ENCODE peak calls at places on chromosomes 12 and 14, in ten cellular contexts. One of them, this sample, is unnamed.

GRCh38 chr14:81157431-81157830 is 63.3 kb downstream of the GTF2A1 start:
- DNase-seq in breast epithelium: no peak
- DNase-seq in WERI-Rb-1: no peak
- DNase-seq in epithelial cell of esophagus: no peak
- DNase-seq in esophagus muscularis mucosa: no peak
- DNase-seq in foreskin fibroblast: no peak
- DNase-seq in MM.1S: no peak
- DNase-seq in GM06990: no peak
- DNase-seq in tibial nerve: no peak
- DNase-seq in IMR-90: no peak
- DNase-seq in this sample: no peak

GRCh38 chr14:36091096-36091495 is 85.4 kb downstream of the PTCSC3 start:
- DNase-seq in breast epithelium: no peak
- DNase-seq in WERI-Rb-1: no peak
- DNase-seq in epithelial cell of esophagus: peak
- DNase-seq in esophagus muscularis mucosa: no peak
- DNase-seq in foreskin fibroblast: peak
- DNase-seq in MM.1S: no peak
- DNase-seq in GM06990: no peak
- DNase-seq in tibial nerve: no peak
- DNase-seq in IMR-90: peak
- DNase-seq in this sample: no peak

GRCh38 chr14:86574778-86575129 is 1044.8 kb downstream of the FLRT2 start:
- DNase-seq in breast epithelium: no peak
- DNase-seq in WERI-Rb-1: no peak
- DNase-seq in epithelial cell of esophagus: no peak
- DNase-seq in esophagus muscularis mucosa: no peak
- DNase-seq in foreskin fibroblast: no peak
- DNase-seq in MM.1S: no peak
- DNase-seq in GM06990: no peak
- DNase-seq in tibial nerve: no peak
- DNase-seq in IMR-90: no peak
- DNase-seq in this sample: no peak

GRCh38 chr12:41011939-41012338 is 176.2 kb upstream of the PDZRN4 start:
- DNase-seq in breast epithelium: no peak
- DNase-seq in WERI-Rb-1: no peak
- DNase-seq in epithelial cell of esophagus: no peak
- DNase-seq in esophagus muscularis mucosa: no peak
- DNase-seq in foreskin fibroblast: no peak
- DNase-seq in MM.1S: peak
- DNase-seq in GM06990: no peak
- DNase-seq in tibial nerve: no peak
- DNase-seq in IMR-90: no peak
- DNase-seq in this sample: no peak

GRCh38 chr14:55446127-55446736 is 5.8 kb upstream of the TBPL2 start:
- DNase-seq in breast epithelium: no peak
- DNase-seq in WERI-Rb-1: peak
- DNase-seq in epithelial cell of esophagus: peak
- DNase-seq in esophagus muscularis mucosa: no peak
- DNase-seq in foreskin fibroblast: peak
- DNase-seq in MM.1S: peak
- DNase-seq in GM06990: peak
- DNase-seq in tibial nerve: peak
- DNase-seq in IMR-90: peak
- DNase-seq in this sample: no peak

GRCh38 chr12:51391047-51391837 is at the start of gene GALNT6:
- DNase-seq in breast epithelium: no peak
- DNase-seq in WERI-Rb-1: peak
- DNase-seq in epithelial cell of esophagus: peak
- DNase-seq in esophagus muscularis mucosa: no peak
- DNase-seq in foreskin fibroblast: no peak
- DNase-seq in MM.1S: peak
- DNase-seq in GM06990: peak
- DNase-seq in tibial nerve: no peak
- DNase-seq in IMR-90: no peak
- DNase-seq in this sample: no peak

GRCh38 chr12:52130695-52131094 is 51.2 kb downstream of the SMIM41 start:
- DNase-seq in breast epithelium: peak
- DNase-seq in WERI-Rb-1: no peak
- DNase-seq in epithelial cell of esophagus: no peak
- DNase-seq in esophagus muscularis mucosa: no peak
- DNase-seq in foreskin fibroblast: no peak
- DNase-seq in MM.1S: no peak
- DNase-seq in GM06990: no peak
- DNase-seq in tibial nerve: no peak
- DNase-seq in IMR-90: no peak
- DNase-seq in this sample: no peak

GRCh38 chr14:94761348-94761998 is 8.4 kb downstream of the GSC start:
- DNase-seq in breast epithelium: no peak
- DNase-seq in WERI-Rb-1: no peak
- DNase-seq in epithelial cell of esophagus: no peak
- DNase-seq in esophagus muscularis mucosa: no peak
- DNase-seq in foreskin fibroblast: no peak
- DNase-seq in MM.1S: no peak
- DNase-seq in GM06990: no peak
- DNase-seq in tibial nerve: peak
- DNase-seq in IMR-90: no peak
- DNase-seq in this sample: no peak

GRCh38 chr14:62691613-62692489 is 353.4 kb downstream of the KCNH5 start:
- DNase-seq in breast epithelium: no peak
- DNase-seq in WERI-Rb-1: no peak
- DNase-seq in epithelial cell of esophagus: peak
- DNase-seq in esophagus muscularis mucosa: no peak
- DNase-seq in foreskin fibroblast: peak
- DNase-seq in MM.1S: no peak
- DNase-seq in GM06990: no peak
- DNase-seq in tibial nerve: no peak
- DNase-seq in IMR-90: peak
- DNase-seq in this sample: no peak

GRCh38 chr12:117816-118345 is 51.3 kb downstream of the IQSEC3 start:
- DNase-seq in breast epithelium: no peak
- DNase-seq in WERI-Rb-1: peak
- DNase-seq in epithelial cell of esophagus: no peak
- DNase-seq in esophagus muscularis mucosa: no peak
- DNase-seq in foreskin fibroblast: no peak
- DNase-seq in MM.1S: no peak
- DNase-seq in GM06990: no peak
- DNase-seq in tibial nerve: no peak
- DNase-seq in IMR-90: no peak
- DNase-seq in this sample: no peak

GRCh38 chr12:114817491-114818440 is 133.8 kb upstream of the TBX3 start:
- DNase-seq in breast epithelium: no peak
- DNase-seq in WERI-Rb-1: no peak
- DNase-seq in epithelial cell of esophagus: no peak
- DNase-seq in esophagus muscularis mucosa: no peak
- DNase-seq in foreskin fibroblast: no peak
- DNase-seq in MM.1S: no peak
- DNase-seq in GM06990: no peak
- DNase-seq in tibial nerve: no peak
- DNase-seq in IMR-90: no peak
- DNase-seq in this sample: no peak

GRCh38 chr12:100199347-100200136 is 1.1 kb upstream of the ACTR6 start:
- DNase-seq in breast epithelium: peak
- DNase-seq in WERI-Rb-1: peak
- DNase-seq in epithelial cell of esophagus: peak
- DNase-seq in esophagus muscularis mucosa: no peak
- DNase-seq in foreskin fibroblast: peak
- DNase-seq in MM.1S: peak
- DNase-seq in GM06990: peak
- DNase-seq in tibial nerve: no peak
- DNase-seq in IMR-90: no peak
- DNase-seq in this sample: peak

GRCh38 chr12:124847675-124848074 is 16.0 kb downstream of the SCARB1 start:
- DNase-seq in breast epithelium: no peak
- DNase-seq in WERI-Rb-1: no peak
- DNase-seq in epithelial cell of esophagus: no peak
- DNase-seq in esophagus muscularis mucosa: no peak
- DNase-seq in foreskin fibroblast: no peak
- DNase-seq in MM.1S: no peak
- DNase-seq in GM06990: no peak
- DNase-seq in tibial nerve: no peak
- DNase-seq in IMR-90: peak
- DNase-seq in this sample: no peak

GRCh38 chr14:51430079-51430478 is 190.0 kb downstream of the TMX1 start:
- DNase-seq in breast epithelium: no peak
- DNase-seq in WERI-Rb-1: no peak
- DNase-seq in epithelial cell of esophagus: no peak
- DNase-seq in esophagus muscularis mucosa: no peak
- DNase-seq in foreskin fibroblast: no peak
- DNase-seq in MM.1S: no peak
- DNase-seq in GM06990: no peak
- DNase-seq in tibial nerve: no peak
- DNase-seq in IMR-90: no peak
- DNase-seq in this sample: no peak

GRCh38 chr12:14442221-14442881 is 76.9 kb downstream of the ATF7IP start:
- DNase-seq in breast epithelium: no peak
- DNase-seq in WERI-Rb-1: no peak
- DNase-seq in epithelial cell of esophagus: no peak
- DNase-seq in esophagus muscularis mucosa: no peak
- DNase-seq in foreskin fibroblast: peak
- DNase-seq in MM.1S: no peak
- DNase-seq in GM06990: no peak
- DNase-seq in tibial nerve: no peak
- DNase-seq in IMR-90: no peak
- DNase-seq in this sample: no peak

GRCh38 chr12:12819752-12820311 is 6.7 kb downstream of the DDX47 start:
- DNase-seq in breast epithelium: no peak
- DNase-seq in WERI-Rb-1: no peak
- DNase-seq in epithelial cell of esophagus: peak
- DNase-seq in esophagus muscularis mucosa: no peak
- DNase-seq in foreskin fibroblast: peak
- DNase-seq in MM.1S: no peak
- DNase-seq in GM06990: no peak
- DNase-seq in tibial nerve: no peak
- DNase-seq in IMR-90: peak
- DNase-seq in this sample: no peak

GRCh38 chr14:104357689-104358527 is 219.5 kb downstream of the KIF26A start:
- DNase-seq in breast epithelium: peak
- DNase-seq in WERI-Rb-1: peak
- DNase-seq in epithelial cell of esophagus: no peak
- DNase-seq in esophagus muscularis mucosa: no peak
- DNase-seq in foreskin fibroblast: no peak
- DNase-seq in MM.1S: no peak
- DNase-seq in GM06990: no peak
- DNase-seq in tibial nerve: no peak
- DNase-seq in IMR-90: no peak
- DNase-seq in this sample: no peak

GRCh38 chr14:24613241-24613640 is 3.8 kb upstream of the GZMH start:
- DNase-seq in breast epithelium: no peak
- DNase-seq in WERI-Rb-1: no peak
- DNase-seq in epithelial cell of esophagus: peak
- DNase-seq in esophagus muscularis mucosa: no peak
- DNase-seq in foreskin fibroblast: no peak
- DNase-seq in MM.1S: no peak
- DNase-seq in GM06990: no peak
- DNase-seq in tibial nerve: no peak
- DNase-seq in IMR-90: no peak
- DNase-seq in this sample: no peak

GRCh38 chr14:78902010-78902623 is 731.9 kb downstream of the NRXN3 start:
- DNase-seq in breast epithelium: no peak
- DNase-seq in WERI-Rb-1: peak
- DNase-seq in epithelial cell of esophagus: peak
- DNase-seq in esophagus muscularis mucosa: no peak
- DNase-seq in foreskin fibroblast: peak
- DNase-seq in MM.1S: peak
- DNase-seq in GM06990: no peak
- DNase-seq in tibial nerve: no peak
- DNase-seq in IMR-90: peak
- DNase-seq in this sample: no peak
- TF ChIP-seq CTCF in breast epithelium: no peak
- TF ChIP-seq CTCF in WERI-Rb-1: peak
- TF ChIP-seq CTCF in epithelial cell of esophagus: peak
- TF ChIP-seq CTCF in esophagus muscularis mucosa: no peak
- TF ChIP-seq CTCF in foreskin fibroblast: peak
- TF ChIP-seq CTCF in MM.1S: peak
- TF ChIP-seq CTCF in GM06990: peak
- TF ChIP-seq CTCF in tibial nerve: no peak
- TF ChIP-seq CTCF in IMR-90: peak
- TF ChIP-seq CTCF in this sample: peak

DNA sequence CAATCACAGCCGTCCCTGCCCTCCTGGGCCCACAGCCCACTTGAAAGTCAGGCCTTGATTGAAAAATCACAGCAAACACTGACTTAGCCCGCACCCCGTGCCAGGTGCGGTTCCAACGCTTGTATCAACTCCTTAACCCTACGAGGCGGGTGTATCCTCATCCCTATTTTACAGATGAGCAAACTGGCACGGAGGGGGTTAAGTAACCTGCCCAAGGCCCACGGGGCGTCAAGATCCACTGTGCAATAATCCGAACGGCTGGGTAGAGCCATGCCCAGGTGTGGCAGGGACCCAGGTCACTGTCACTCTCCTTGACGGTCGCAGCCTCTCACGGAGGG is 583 bp downstream of the DNAH10 start:
- DNase-seq in breast epithelium: no peak
- DNase-seq in WERI-Rb-1: no peak
- DNase-seq in epithelial cell of esophagus: no peak
- DNase-seq in esophagus muscularis mucosa: no peak
- DNase-seq in foreskin fibroblast: no peak
- DNase-seq in MM.1S: no peak
- DNase-seq in GM06990: no peak
- DNase-seq in tibial nerve: no peak
- DNase-seq in IMR-90: no peak
- DNase-seq in this sample: no peak
- H3K4me3 ChIP-seq in breast epithelium: peak
- H3K4me3 ChIP-seq in WERI-Rb-1: no peak
- H3K4me3 ChIP-seq in epithelial cell of esophagus: peak
- H3K4me3 ChIP-seq in esophagus muscularis mucosa: peak
- H3K4me3 ChIP-seq in foreskin fibroblast: peak
- H3K4me3 ChIP-seq in MM.1S: no peak
- H3K4me3 ChIP-seq in GM06990: peak
- H3K4me3 ChIP-seq in tibial nerve: peak
- H3K4me3 ChIP-seq in IMR-90: no peak
- H3K4me3 ChIP-seq in this sample: peak

DNA sequence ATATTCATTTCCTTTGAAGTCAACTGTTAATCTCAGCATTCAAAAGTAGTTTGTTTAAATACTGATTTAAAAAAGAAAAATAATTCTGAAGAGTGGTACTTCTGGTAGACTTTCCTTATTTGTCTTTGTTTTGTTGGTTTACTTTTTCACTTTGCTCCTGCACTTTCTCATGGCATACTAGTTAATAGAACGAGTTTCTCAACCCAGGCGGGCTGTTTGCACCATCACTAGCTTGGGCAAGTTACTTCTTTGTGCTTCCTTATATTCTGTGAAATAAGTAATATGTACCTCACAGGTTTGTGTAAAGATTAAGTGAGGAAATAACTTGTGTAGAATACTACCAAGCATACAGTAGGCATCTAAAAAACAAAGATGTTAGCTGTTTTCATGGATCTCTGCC is 45.5 kb downstream of the SLC38A6 start:
- DNase-seq in breast epithelium: no peak
- DNase-seq in WERI-Rb-1: no peak
- DNase-seq in epithelial cell of esophagus: peak
- DNase-seq in esophagus muscularis mucosa: no peak
- DNase-seq in foreskin fibroblast: no peak
- DNase-seq in MM.1S: no peak
- DNase-seq in GM06990: no peak
- DNase-seq in tibial nerve: no peak
- DNase-seq in IMR-90: no peak
- DNase-seq in this sample: no peak
- TF ChIP-seq CTCF in breast epithelium: no peak
- TF ChIP-seq CTCF in WERI-Rb-1: no peak
- TF ChIP-seq CTCF in epithelial cell of esophagus: no peak
- TF ChIP-seq CTCF in esophagus muscularis mucosa: no peak
- TF ChIP-seq CTCF in foreskin fibroblast: no peak
- TF ChIP-seq CTCF in MM.1S: no peak
- TF ChIP-seq CTCF in GM06990: no peak
- TF ChIP-seq CTCF in tibial nerve: no peak
- TF ChIP-seq CTCF in IMR-90: no peak
- TF ChIP-seq CTCF in this sample: no peak

GRCh38 chr14:54440454-54440853 is 720 bp downstream of the CNIH1 start:
- DNase-seq in breast epithelium: no peak
- DNase-seq in WERI-Rb-1: no peak
- DNase-seq in epithelial cell of esophagus: no peak
- DNase-seq in esophagus muscularis mucosa: no peak
- DNase-seq in foreskin fibroblast: no peak
- DNase-seq in MM.1S: no peak
- DNase-seq in GM06990: no peak
- DNase-seq in tibial nerve: no peak
- DNase-seq in IMR-90: peak
- DNase-seq in this sample: no peak
- H3K4me3 ChIP-seq in breast epithelium: peak
- H3K4me3 ChIP-seq in WERI-Rb-1: peak
- H3K4me3 ChIP-seq in epithelial cell of esophagus: peak
- H3K4me3 ChIP-seq in esophagus muscularis mucosa: peak
- H3K4me3 ChIP-seq in foreskin fibroblast: peak
- H3K4me3 ChIP-seq in MM.1S: peak
- H3K4me3 ChIP-seq in GM06990: peak
- H3K4me3 ChIP-seq in tibial nerve: peak
- H3K4me3 ChIP-seq in IMR-90: peak
- H3K4me3 ChIP-seq in this sample: peak

This sample was measured in GM12864.